ENCODE peak calls at places on chromosomes 7 and 10, in six cellular contexts. B is fibroblast of the aortic adventitia; V is foreskin fibroblast; H is CD8-positive, alpha-beta T cell; D is lower lobe of right lung; I is neural crest cell. N is an unnamed sample.

GRCh38 chr10:114250246-114250645 is 11.2 kb downstream of the VWA2 start:
- DNase-seq in H (no peak), D (no peak), I (no peak), B (no peak), V (no peak), N (no peak)

GRCh38 chr10:89086801-89087513 is 96.4 kb downstream of the FAS start:
- DNase-seq in D (peak), V (peak), H (no peak), B (peak), I (no peak), N (no peak)

GRCh38 chr10:88361494-88361893 is 221.6 kb downstream of the RNLS start:
- DNase-seq in B (peak), I (no peak), D (no peak), V (no peak), H (no peak), N (no peak)

GRCh38 chr7:130921391-130922180 is 187.6 kb upstream of the KLF14 start:
- DNase-seq in H (no peak), V (no peak), B (peak), I (peak), D (no peak), N (no peak)

GRCh38 chr10:75987610-75988009 is 556.2 kb downstream of the LRMDA start:
- DNase-seq in V (peak), H (no peak), I (no peak), B (peak), D (no peak), N (no peak)

GRCh38 chr10:129851941-129852650 is 112.0 kb downstream of the EBF3 start:
- DNase-seq in D (no peak), I (no peak), V (no peak), H (no peak), B (no peak), N (no peak)

GRCh38 chr7:155893176-155893575 is 80.9 kb upstream of the SHH start:
- DNase-seq in I (no peak), D (no peak), V (no peak), B (no peak), H (no peak), N (no peak)

GRCh38 chr10:119669975-119670640 is 18.9 kb downstream of the BAG3 start:
- DNase-seq in V (no peak), I (no peak), D (no peak), B (no peak), H (no peak), N (no peak)

GRCh38 chr10:53601260-53601875 is 828.8 kb upstream of the MBL2 start:
- DNase-seq in I (no peak), B (peak), H (no peak), D (no peak), V (peak), N (no peak)

GRCh38 chr7:120805636-120806388 is 52.1 kb downstream of the TSPAN12 start:
- DNase-seq in V (peak), I (peak), H (peak), D (no peak), B (peak), N (peak)

GRCh38 chr10:683448-684071 is 5.9 kb downstream of the DIP2C start:
- DNase-seq in V (peak), H (no peak), D (no peak), I (no peak), B (peak), N (no peak)

GRCh38 chr7:24829787-24830186 is 72.5 kb upstream of the GSDME start:
- DNase-seq in B (no peak), D (no peak), V (no peak), H (no peak), I (no peak), N (no peak)

GRCh38 chr10:7170626-7171322 is 240.1 kb downstream of the SFMBT2 start:
- DNase-seq in V (no peak), I (no peak), H (no peak), D (no peak), B (no peak), N (no peak)

GRCh38 chr10:17394854-17395253 is 59.5 kb downstream of the ST8SIA6 start:
- DNase-seq in V (no peak), H (no peak), D (no peak), I (no peak), B (no peak), N (no peak)

GRCh38 chr7:120110169-120110568 is 162.8 kb upstream of the KCND2 start:
- DNase-seq in D (no peak), B (no peak), V (no peak), I (no peak), H (no peak), N (no peak)

GRCh38 chr7:37198906-37199485 is 249.7 kb downstream of the ELMO1 start:
- DNase-seq in I (peak), B (peak), H (peak), D (peak), V (peak), N (peak)

GRCh38 chr10:7587168-7587864 is 79.5 kb downstream of the ITIH5 start:
- DNase-seq in I (no peak), D (no peak), V (no peak), B (no peak), H (no peak), N (no peak)

GRCh38 chr7:16657656-16658279 is 11.8 kb downstream of the BZW2 start:
- DNase-seq in V (peak), H (no peak), B (peak), D (no peak), I (no peak), N (peak)

GRCh38 chr10:117246997-117247667 is 6.2 kb downstream of the SLC18A2 start:
- DNase-seq in I (no peak), H (no peak), B (no peak), D (no peak), V (peak), N (no peak)

GRCh38 chr10:28951484-28951883 is 274.2 kb downstream of the BAMBI start:
- DNase-seq in V (no peak), D (no peak), H (no peak), B (no peak), I (no peak), N (no peak)

GRCh38 chr7:99679032-99679399 is 780 bp downstream of the CYP3A5 start:
- DNase-seq in H (no peak), I (no peak), B (no peak), D (no peak), V (peak), N (no peak)

GRCh38 chr7:112880786-112881418 is 90.7 kb upstream of the TMEM168 start:
- DNase-seq in B (no peak), H (no peak), D (no peak), I (no peak), V (no peak), N (no peak)

GRCh38 chr7:53209129-53209528 is 173.7 kb downstream of the POM121L12 start:
- DNase-seq in D (no peak), B (no peak), I (no peak), V (no peak), H (no peak), N (no peak)

GRCh38 chr10:12707461-12708185 is 293.9 kb downstream of the CCDC3 start:
- DNase-seq in V (peak), B (peak), I (peak), H (no peak), D (no peak), N (peak)

GRCh38 chr10:92410501-92410900 is 119.5 kb downstream of the MARCHF5 start:
- DNase-seq in B (no peak), V (no peak), D (no peak), I (no peak), H (no peak), N (no peak)

GRCh38 chr10:36462194-36462593 is 663.2 kb upstream of the ANKRD30A start:
- DNase-seq in H (no peak), B (peak), V (no peak), D (no peak), I (no peak), N (no peak)

GRCh38 chr10:99695761-99696160 is 36.2 kb downstream of the COX15 start:
- DNase-seq in B (peak), D (no peak), I (no peak), H (no peak), V (no peak), N (no peak)

GRCh38 chr7:81725003-81725402 is 44.8 kb downstream of the HGF start:
- DNase-seq in H (no peak), V (no peak), B (peak), D (no peak), I (no peak), N (no peak)

GRCh38 chr7:131538071-131538790 is 18.2 kb downstream of the PODXL start:
- DNase-seq in V (no peak), D (no peak), B (no peak), H (no peak), I (no peak), N (no peak)

GRCh38 chr10:83886871-83887270 is 252.4 kb upstream of the GHITM start:
- DNase-seq in H (no peak), B (no peak), D (no peak), I (no peak), V (no peak), N (no peak)

DNA sequence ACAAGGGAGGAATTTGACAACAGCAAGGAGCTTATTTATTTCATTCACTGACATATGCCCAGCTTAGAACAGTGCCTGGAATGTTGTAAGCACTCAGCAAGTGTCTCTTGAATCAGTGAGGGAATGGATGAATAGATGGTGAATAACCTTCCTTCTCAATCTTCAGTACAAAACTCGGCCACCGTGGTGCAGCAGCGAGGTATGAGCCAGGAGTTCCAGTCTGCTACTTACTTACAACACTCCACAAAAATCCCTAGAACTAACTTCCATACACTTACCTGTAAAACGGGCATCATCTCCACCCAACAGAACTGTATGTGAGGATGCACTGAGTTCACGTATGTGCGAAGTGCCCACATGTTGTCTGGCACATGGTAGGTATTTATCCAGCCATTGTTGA is 237.4 kb downstream of the WDR11 start:
- DNase-seq in D (no peak), V (no peak), B (no peak), I (no peak), H (no peak), N (peak)
- TF ChIP-seq CTCF in D (no peak), V (no peak), B (no peak), I (peak), H (no peak), N (peak)

GRCh38 chr7:1812693-1813393 is 142.8 kb downstream of the ELFN1 start:
- DNase-seq in B (no peak), I (no peak), H (no peak), V (no peak), D (no peak), N (no peak)
- TF ChIP-seq CTCF in B (peak), I (no peak), H (no peak), V (no peak), D (no peak), N (no peak)

GRCh38 chr10:97713828-97714400 is 384 bp downstream of the MARVELD1 start:
- DNase-seq in B (peak), V (peak), H (peak), D (peak), I (peak), N (peak)
- TF ChIP-seq CTCF in B (peak), V (peak), H (no peak), D (peak), I (peak), N (no peak)

GRCh38 chr7:134520130-134520529 is 7.2 kb upstream of the AKR1B10 start:
- DNase-seq in V (no peak), B (peak), I (no peak), H (no peak), D (no peak), N (no peak)
- TF ChIP-seq CTCF in V (peak), B (peak), I (no peak), H (no peak), D (no peak), N (no peak)

GRCh38 chr7:73839290-73839689 is 3.0 kb downstream of the METTL27 start:
- DNase-seq in V (no peak), D (no peak), H (no peak), I (no peak), B (no peak), N (no peak)

GRCh38 chr7:73841689-73842247 is 548 bp downstream of the METTL27 start:
- DNase-seq in V (no peak), D (no peak), I (no peak), H (no peak), B (no peak), N (no peak)

GRCh38 chr7:73838642-73839041 is 3.7 kb downstream of the METTL27 start:
- DNase-seq in B (no peak), H (no peak), I (no peak), D (no peak), V (no peak), N (no peak)

GRCh38 chr7:73840715-73841379 is 1.5 kb downstream of the METTL27 start:
- DNase-seq in V (no peak), I (no peak), D (no peak), H (no peak), B (no peak), N (no peak)

DNA sequence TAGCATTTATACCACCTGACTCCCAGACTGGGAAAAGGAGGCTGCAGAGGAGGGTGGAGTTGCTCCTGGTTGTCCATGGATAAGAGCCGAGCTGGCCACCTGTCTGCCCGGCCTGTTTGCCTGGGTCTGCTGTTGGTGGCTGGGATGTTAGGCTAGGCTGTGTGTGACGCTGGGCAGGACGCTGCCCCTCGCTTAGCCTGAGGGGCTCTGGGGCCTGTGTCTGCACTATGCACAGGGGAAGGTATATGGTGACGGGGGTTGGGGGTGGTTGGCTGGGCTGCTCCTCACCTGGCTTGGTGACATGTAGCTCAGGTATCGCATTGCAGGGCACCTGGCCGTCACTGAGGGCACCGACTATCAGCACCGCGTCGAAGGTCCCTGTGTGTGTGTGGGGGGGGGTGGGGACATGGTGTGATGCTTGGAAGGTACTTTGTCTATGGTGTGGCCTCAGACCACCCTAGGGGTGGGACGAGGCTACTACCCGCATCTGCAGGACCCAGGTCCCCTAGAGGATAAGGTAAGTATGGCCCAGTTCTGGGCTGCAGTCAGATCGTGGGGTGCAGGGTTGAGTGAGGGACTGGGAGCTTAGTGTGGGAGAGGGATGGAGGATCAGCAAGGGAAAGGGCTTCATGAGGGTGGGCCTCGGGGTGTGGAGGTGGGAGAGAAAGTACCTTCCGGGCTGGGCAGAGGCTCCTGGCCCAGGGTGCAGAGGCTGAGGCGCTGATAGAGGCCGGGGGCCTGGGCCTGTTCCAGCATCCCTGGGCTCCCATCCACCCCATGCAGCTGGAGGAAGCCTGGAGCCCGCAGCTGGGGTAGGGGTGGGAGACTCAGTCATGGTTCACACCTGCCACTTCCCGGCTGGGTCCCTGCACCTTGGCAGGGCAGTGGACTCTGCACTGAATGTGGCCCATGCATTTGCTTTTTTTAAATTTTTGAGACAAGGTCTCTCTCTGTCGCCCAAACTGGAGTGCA is 2.3 kb downstream of the METTL27 start:
- DNase-seq in I (no peak), B (no peak), V (no peak), D (no peak), H (no peak), N (no peak)
- TF ChIP-seq CTCF in I (peak), B (no peak), V (no peak), D (no peak), H (no peak), N (peak)

N was measured in endothelial cell.